ENCODE peak calls at places on chromosomes 1 and 21, in ten cellular contexts. One of them, this sample, is unnamed.

GRCh38 chr1:15444476-15445389 is 6.5 kb downstream of the CTRC start:
- DNase-seq in cardiac fibroblast: no peak
- DNase-seq in T-cell: no peak
- DNase-seq in iris pigment epithelial cell: no peak
- DNase-seq in dorsolateral prefrontal cortex: no peak
- DNase-seq in IMR-90: no peak
- DNase-seq in esophagus squamous epithelium: no peak
- DNase-seq in pancreas: peak
- DNase-seq in MCF 10A: no peak
- DNase-seq in substantia nigra: no peak
- DNase-seq in this sample: no peak

GRCh38 chr1:18527921-18528320 is 47.2 kb downstream of the KLHDC7A start:
- DNase-seq in cardiac fibroblast: no peak
- DNase-seq in T-cell: no peak
- DNase-seq in iris pigment epithelial cell: no peak
- DNase-seq in dorsolateral prefrontal cortex: no peak
- DNase-seq in IMR-90: no peak
- DNase-seq in esophagus squamous epithelium: no peak
- DNase-seq in pancreas: no peak
- DNase-seq in MCF 10A: peak
- DNase-seq in substantia nigra: no peak
- DNase-seq in this sample: no peak

GRCh38 chr1:72140222-72140621 is 142.1 kb downstream of the NEGR1 start:
- DNase-seq in cardiac fibroblast: peak
- DNase-seq in T-cell: no peak
- DNase-seq in iris pigment epithelial cell: no peak
- DNase-seq in dorsolateral prefrontal cortex: no peak
- DNase-seq in IMR-90: no peak
- DNase-seq in esophagus squamous epithelium: no peak
- DNase-seq in pancreas: no peak
- DNase-seq in MCF 10A: peak
- DNase-seq in substantia nigra: no peak
- DNase-seq in this sample: no peak

GRCh38 chr1:119099775-119100174 is 40.7 kb downstream of the WARS2 start:
- DNase-seq in cardiac fibroblast: peak
- DNase-seq in T-cell: no peak
- DNase-seq in iris pigment epithelial cell: no peak
- DNase-seq in dorsolateral prefrontal cortex: no peak
- DNase-seq in IMR-90: peak
- DNase-seq in esophagus squamous epithelium: no peak
- DNase-seq in pancreas: no peak
- DNase-seq in MCF 10A: no peak
- DNase-seq in substantia nigra: no peak
- DNase-seq in this sample: no peak

GRCh38 chr21:38095220-38095619 is 161.6 kb upstream of the KCNJ15 start:
- DNase-seq in cardiac fibroblast: peak
- DNase-seq in T-cell: no peak
- DNase-seq in iris pigment epithelial cell: peak
- DNase-seq in dorsolateral prefrontal cortex: no peak
- DNase-seq in IMR-90: no peak
- DNase-seq in esophagus squamous epithelium: no peak
- DNase-seq in pancreas: no peak
- DNase-seq in MCF 10A: no peak
- DNase-seq in substantia nigra: no peak
- DNase-seq in this sample: no peak

GRCh38 chr1:184395370-184395769 is 8.5 kb downstream of the C1orf21 start:
- DNase-seq in cardiac fibroblast: no peak
- DNase-seq in T-cell: no peak
- DNase-seq in iris pigment epithelial cell: no peak
- DNase-seq in dorsolateral prefrontal cortex: no peak
- DNase-seq in IMR-90: no peak
- DNase-seq in esophagus squamous epithelium: no peak
- DNase-seq in pancreas: no peak
- DNase-seq in MCF 10A: no peak
- DNase-seq in substantia nigra: no peak
- DNase-seq in this sample: no peak

GRCh38 chr1:157844084-157844830 is 2.6 kb upstream of the CD5L start:
- DNase-seq in cardiac fibroblast: no peak
- DNase-seq in T-cell: no peak
- DNase-seq in iris pigment epithelial cell: no peak
- DNase-seq in dorsolateral prefrontal cortex: no peak
- DNase-seq in IMR-90: no peak
- DNase-seq in esophagus squamous epithelium: no peak
- DNase-seq in pancreas: no peak
- DNase-seq in MCF 10A: no peak
- DNase-seq in substantia nigra: no peak
- DNase-seq in this sample: peak

GRCh38 chr1:43319288-43319687 is 18.3 kb upstream of the MPL start:
- DNase-seq in cardiac fibroblast: no peak
- DNase-seq in T-cell: no peak
- DNase-seq in iris pigment epithelial cell: no peak
- DNase-seq in dorsolateral prefrontal cortex: peak
- DNase-seq in IMR-90: no peak
- DNase-seq in esophagus squamous epithelium: no peak
- DNase-seq in pancreas: no peak
- DNase-seq in MCF 10A: no peak
- DNase-seq in substantia nigra: no peak
- DNase-seq in this sample: no peak

GRCh38 chr21:39657091-39657689 is 44.5 kb downstream of the B3GALT5 start:
- DNase-seq in cardiac fibroblast: no peak
- DNase-seq in T-cell: no peak
- DNase-seq in iris pigment epithelial cell: no peak
- DNase-seq in dorsolateral prefrontal cortex: no peak
- DNase-seq in IMR-90: no peak
- DNase-seq in esophagus squamous epithelium: no peak
- DNase-seq in pancreas: no peak
- DNase-seq in MCF 10A: no peak
- DNase-seq in substantia nigra: no peak
- DNase-seq in this sample: no peak

GRCh38 chr1:99266731-99267130 is 2.4 kb downstream of the PLPPR4 start:
- DNase-seq in cardiac fibroblast: peak
- DNase-seq in T-cell: no peak
- DNase-seq in iris pigment epithelial cell: peak
- DNase-seq in dorsolateral prefrontal cortex: no peak
- DNase-seq in IMR-90: peak
- DNase-seq in esophagus squamous epithelium: no peak
- DNase-seq in pancreas: no peak
- DNase-seq in MCF 10A: peak
- DNase-seq in substantia nigra: no peak
- DNase-seq in this sample: no peak

GRCh38 chr1:240423525-240423924 is 188.4 kb downstream of the GREM2 start:
- DNase-seq in cardiac fibroblast: no peak
- DNase-seq in T-cell: no peak
- DNase-seq in iris pigment epithelial cell: no peak
- DNase-seq in dorsolateral prefrontal cortex: no peak
- DNase-seq in IMR-90: no peak
- DNase-seq in esophagus squamous epithelium: no peak
- DNase-seq in pancreas: no peak
- DNase-seq in MCF 10A: no peak
- DNase-seq in substantia nigra: no peak
- DNase-seq in this sample: no peak

GRCh38 chr1:161177936-161178244 is 583 bp upstream of the B4GALT3 start:
- DNase-seq in cardiac fibroblast: no peak
- DNase-seq in T-cell: no peak
- DNase-seq in iris pigment epithelial cell: no peak
- DNase-seq in dorsolateral prefrontal cortex: no peak
- DNase-seq in IMR-90: no peak
- DNase-seq in esophagus squamous epithelium: no peak
- DNase-seq in pancreas: no peak
- DNase-seq in MCF 10A: no peak
- DNase-seq in substantia nigra: no peak
- DNase-seq in this sample: no peak

GRCh38 chr1:45769261-45769932 is 18.9 kb upstream of the IPP start:
- DNase-seq in cardiac fibroblast: peak
- DNase-seq in T-cell: no peak
- DNase-seq in iris pigment epithelial cell: peak
- DNase-seq in dorsolateral prefrontal cortex: no peak
- DNase-seq in IMR-90: peak
- DNase-seq in esophagus squamous epithelium: no peak
- DNase-seq in pancreas: no peak
- DNase-seq in MCF 10A: peak
- DNase-seq in substantia nigra: no peak
- DNase-seq in this sample: no peak

GRCh38 chr1:156140879-156141707 is 12.3 kb upstream of the SEMA4A start:
- DNase-seq in cardiac fibroblast: no peak
- DNase-seq in T-cell: no peak
- DNase-seq in iris pigment epithelial cell: no peak
- DNase-seq in dorsolateral prefrontal cortex: no peak
- DNase-seq in IMR-90: peak
- DNase-seq in esophagus squamous epithelium: no peak
- DNase-seq in pancreas: peak
- DNase-seq in MCF 10A: no peak
- DNase-seq in substantia nigra: no peak
- DNase-seq in this sample: peak

GRCh38 chr1:25103180-25103790 is 129.0 kb downstream of the SYF2 start:
- DNase-seq in cardiac fibroblast: no peak
- DNase-seq in T-cell: no peak
- DNase-seq in iris pigment epithelial cell: no peak
- DNase-seq in dorsolateral prefrontal cortex: no peak
- DNase-seq in IMR-90: no peak
- DNase-seq in esophagus squamous epithelium: no peak
- DNase-seq in pancreas: no peak
- DNase-seq in MCF 10A: no peak
- DNase-seq in substantia nigra: no peak
- DNase-seq in this sample: no peak

GRCh38 chr1:197096137-197096536 is 29.1 kb upstream of the F13B start:
- DNase-seq in cardiac fibroblast: no peak
- DNase-seq in T-cell: no peak
- DNase-seq in iris pigment epithelial cell: peak
- DNase-seq in dorsolateral prefrontal cortex: no peak
- DNase-seq in IMR-90: peak
- DNase-seq in esophagus squamous epithelium: no peak
- DNase-seq in pancreas: no peak
- DNase-seq in MCF 10A: no peak
- DNase-seq in substantia nigra: no peak
- DNase-seq in this sample: no peak